ENCODE peak calls at places on chromosomes 6 and 20, in ten cellular contexts. M is activated naive CD4-positive, alpha-beta T cell; A is NCI-H1694 treated with DMSO at 0.1 percent for 48 hours; R is NCI-H460; G is fibroblast of lung; X is NCI-H2171; K is SW 1271; T is T1000; Y is endodermal cell; F is left kidney. O is an unnamed sample.

GRCh38 chr20:62236200-62236599 is 2.1 kb upstream of the OSBPL2 start:
- DNase-seq in M (no peak), T (no peak), F (no peak), A (no peak), K (no peak), R (no peak), G (no peak), X (no peak), Y (no peak), O (no peak)

GRCh38 chr6:47736083-47736700 is 37.8 kb downstream of the ADGRF4 start:
- DNase-seq in T (no peak), M (no peak), R (no peak), K (no peak), G (peak; percentile 43), A (no peak), X (no peak), F (no peak), Y (no peak), O (no peak)

GRCh38 chr6:118577972-118578371 is 29.9 kb downstream of the PLN start:
- DNase-seq in A (no peak), F (no peak), K (no peak), R (no peak), Y (no peak), T (no peak), G (no peak), M (no peak), X (no peak), O (no peak)

GRCh38 chr6:109625199-109625598 is 65.8 kb downstream of the AK9 start:
- DNase-seq in T (no peak), R (no peak), K (no peak), X (no peak), M (no peak), F (no peak), G (no peak), A (no peak), Y (no peak), O (no peak)

GRCh38 chr6:96886519-96886918 is 11.2 kb downstream of the NDUFAF4 start:
- DNase-seq in K (no peak), F (no peak), G (no peak), T (no peak), A (no peak), R (no peak), Y (no peak), M (no peak), X (no peak), O (no peak)

GRCh38 chr6:116034327-116034726 is 26.4 kb downstream of the FRK start:
- DNase-seq in F (no peak), Y (no peak), M (no peak), R (peak; percentile 71), X (no peak), G (peak; percentile 70), K (peak; percentile 8), T (no peak), A (no peak), O (peak; percentile 66)

GRCh38 chr6:87139236-87139635 is 16.1 kb upstream of the ZNF292 start:
- DNase-seq in T (no peak), G (peak; percentile 36), A (peak; percentile 31), Y (no peak), R (peak; percentile 54), F (peak; percentile 20), X (peak; percentile 39), M (no peak), K (peak; percentile 31), O (peak; percentile 59)

GRCh38 chr6:10529231-10529801 is 8.2 kb downstream of the GCNT2 start:
- DNase-seq in R (no peak), X (no peak), A (no peak), K (no peak), T (no peak), M (no peak), F (no peak), Y (no peak), G (peak; percentile 77), O (no peak)

GRCh38 chr20:18019068-18019467 is 38.6 kb downstream of the OVOL2 start:
- DNase-seq in F (peak; percentile 51), X (no peak), A (no peak), T (no peak), K (peak; percentile 20), Y (peak; percentile 75), M (no peak), R (no peak), G (no peak), O (no peak)

GRCh38 chr6:25831532-25832306 is at the start of gene SLC17A1:
- DNase-seq in T (no peak), K (no peak), F (peak; percentile 24), M (no peak), Y (no peak), A (no peak), X (no peak), R (no peak), G (no peak), O (no peak)

GRCh38 chr6:56804996-56805395 is 149.9 kb upstream of the BEND6 start:
- DNase-seq in T (no peak), F (no peak), G (peak; percentile 89), R (no peak), K (peak; percentile 27), A (no peak), X (no peak), Y (no peak), M (no peak), O (no peak)

GRCh38 chr20:25318471-25319240 is 70.8 kb downstream of the PYGB start:
- DNase-seq in F (no peak), M (no peak), K (no peak), T (no peak), X (no peak), Y (no peak), G (no peak), A (no peak), R (no peak), O (no peak)

GRCh38 chr6:16802071-16802470 is 40.8 kb upstream of the ATXN1 start:
- DNase-seq in M (no peak), F (no peak), Y (no peak), G (peak; percentile 92), T (no peak), A (no peak), R (no peak), K (no peak), X (no peak), O (peak; percentile 90)

GRCh38 chr6:24004062-24004461 is 122.0 kb upstream of the NRSN1 start:
- DNase-seq in K (no peak), X (no peak), T (no peak), F (no peak), G (peak; percentile 93), Y (no peak), M (no peak), A (no peak), R (no peak), O (peak; percentile 35)

GRCh38 chr6:136115941-136116340 is 134.2 kb downstream of the MTFR2 start:
- DNase-seq in R (no peak), A (no peak), M (no peak), G (no peak), T (no peak), Y (no peak), X (no peak), F (no peak), K (no peak), O (no peak)

GRCh38 chr20:8805737-8806442 is 263.0 kb upstream of the PLCB4 start:
- DNase-seq in T (no peak), Y (no peak), F (no peak), M (no peak), X (peak; percentile 26), A (peak; percentile 2), K (no peak), G (peak; percentile 3), R (no peak), O (no peak)

GRCh38 chr20:23235173-23236027 is 115.2 kb upstream of the NXT1 start:
- DNase-seq in F (peak; percentile 79), G (peak; percentile 41), A (peak; percentile 4), R (peak; percentile 39), Y (peak; percentile 91), M (no peak), K (peak; percentile 15), X (peak; percentile 3), T (no peak), O (peak; percentile 74)

GRCh38 chr6:101803146-101803545 is 409.6 kb downstream of the GRIK2 start:
- DNase-seq in K (peak; percentile 16), R (no peak), G (peak; percentile 66), Y (no peak), F (no peak), T (no peak), M (no peak), A (no peak), X (no peak), O (no peak)

GRCh38 chr6:36625161-36625919 is 31.2 kb downstream of the SRSF3 start:
- DNase-seq in G (peak; percentile 68), K (no peak), M (no peak), F (peak; percentile 93), A (peak; percentile 68), R (no peak), X (peak; percentile 90), Y (no peak), T (no peak), O (peak; percentile 99)

GRCh38 chr6:5412663-5413062 is 151.3 kb downstream of the FARS2 start:
- DNase-seq in K (no peak), R (no peak), F (no peak), T (no peak), A (no peak), G (no peak), Y (no peak), M (no peak), X (peak; percentile 2), O (no peak)

GRCh38 chr6:88725111-88725711 is 238.2 kb downstream of the RNGTT start:
- DNase-seq in T (no peak), X (no peak), G (peak; percentile 90), Y (peak; percentile 93), R (no peak), K (no peak), A (no peak), M (no peak), F (peak; percentile 70), O (peak; percentile 61)

GRCh38 chr6:36095497-36096391 is 34.6 kb upstream of the MAPK13 start:
- DNase-seq in M (no peak), G (no peak), Y (no peak), X (no peak), F (peak; percentile 24), R (no peak), T (no peak), A (no peak), K (no peak), O (no peak)

GRCh38 chr6:5305968-5306626 is 44.8 kb downstream of the FARS2 start:
- DNase-seq in Y (no peak), G (peak; percentile 1), X (no peak), M (no peak), R (no peak), K (no peak), A (no peak), F (peak; percentile 76), T (no peak), O (no peak)

GRCh38 chr20:34064286-34064685 is 47.8 kb downstream of the EIF2S2 start:
- DNase-seq in A (no peak), X (no peak), R (no peak), T (no peak), F (no peak), K (no peak), Y (no peak), M (no peak), G (no peak), O (no peak)

GRCh38 chr6:134512946-134513345 is 195.0 kb upstream of the SGK1 start:
- DNase-seq in A (no peak), X (no peak), K (no peak), F (no peak), Y (no peak), T (no peak), G (peak; percentile 47), M (no peak), R (no peak), O (no peak)

GRCh38 chr6:93300661-93301060 is 118.7 kb downstream of the EPHA7 start:
- DNase-seq in T (no peak), R (no peak), X (no peak), A (no peak), K (no peak), F (no peak), M (no peak), G (no peak), Y (no peak), O (no peak)

GRCh38 chr20:20824924-20825584 is 112.6 kb upstream of the RALGAPA2 start:
- DNase-seq in R (peak; percentile 40), T (no peak), A (no peak), G (no peak), M (no peak), F (peak; percentile 74), Y (peak; percentile 87), X (peak; percentile 30), K (peak; percentile 23), O (peak; percentile 53)

GRCh38 chr6:22421187-22421586 is 124.4 kb upstream of the PRL start:
- DNase-seq in A (no peak), M (no peak), Y (no peak), K (no peak), X (no peak), R (no peak), T (peak; percentile 27), F (no peak), G (no peak), O (no peak)

O was measured in myocyte.